ENCODE peak calls at places on chromosome 12, in four cellular contexts. B is HepG2, Y is sigmoid colon, R is HCT116. V is an unnamed sample.

GRCh38 chr12:30416631-30417030 is 279.0 kb downstream of the IPO8 start:
- DNase-seq in B (no peak), Y (no peak), R (no peak), V (no peak)

GRCh38 chr12:91633206-91633605 is 450.6 kb upstream of the DCN start:
- DNase-seq in B (no peak), Y (no peak), R (no peak), V (no peak)

GRCh38 chr12:120241561-120242274 is 23.8 kb downstream of the PXN start:
- DNase-seq in B (no peak), Y (no peak), R (no peak), V (no peak)

GRCh38 chr12:112381898-112382796 is at the start of gene HECTD4:
- DNase-seq in B (peak; percentile 82), Y (peak; percentile 95), R (peak; percentile 42), V (no peak)

GRCh38 chr12:117141097-117141898 is 42.1 kb upstream of the TESC start:
- DNase-seq in B (no peak), Y (no peak), R (no peak), V (no peak)

GRCh38 chr12:21502164-21502496 is 541 bp downstream of the GOLT1B start:
- DNase-seq in B (peak; percentile 11), Y (peak; percentile 66), R (no peak), V (no peak)

GRCh38 chr12:94640134-94640928 is 10.0 kb downstream of the TMCC3 start:
- DNase-seq in B (no peak), Y (no peak), R (no peak), V (no peak)

GRCh38 chr12:59357811-59358210 is 238.0 kb upstream of the SLC16A7 start:
- DNase-seq in B (no peak), Y (no peak), R (no peak), V (no peak)

GRCh38 chr12:2242206-2242605 is 189.4 kb downstream of the CACNA1C start:
- DNase-seq in B (no peak), Y (no peak), R (no peak), V (no peak)

GRCh38 chr12:30110970-30111586 is 327.3 kb upstream of the TMTC1 start:
- DNase-seq in B (no peak), Y (no peak), R (no peak), V (no peak)

GRCh38 chr12:104480826-104481457 is 24.2 kb downstream of the CHST11 start:
- DNase-seq in B (no peak), Y (peak; percentile 78), R (peak; percentile 54), V (no peak)

GRCh38 chr12:110916295-110916875 is 4.0 kb downstream of the MYL2 start:
- DNase-seq in B (no peak), Y (no peak), R (no peak), V (peak; percentile 93)

GRCh38 chr12:52296572-52297215 is 5.4 kb upstream of the KRT81 start:
- DNase-seq in B (no peak), Y (peak; percentile 19), R (no peak), V (no peak)

GRCh38 chr12:124683725-124684124 is 116.3 kb upstream of the NCOR2 start:
- DNase-seq in B (no peak), Y (no peak), R (no peak), V (no peak)

GRCh38 chr12:124682425-124683329 is 115.3 kb upstream of the NCOR2 start:
- DNase-seq in B (no peak), Y (no peak), R (no peak), V (no peak)

GRCh38 chr12:124680863-124681778 is 113.7 kb upstream of the NCOR2 start:
- DNase-seq in B (peak; percentile 80), Y (no peak), R (peak; percentile 79), V (no peak)

GRCh38 chr12:124683330-124683662 is 115.9 kb upstream of the NCOR2 start:
- DNase-seq in B (peak; percentile 57), Y (no peak), R (no peak), V (no peak)

DNA sequence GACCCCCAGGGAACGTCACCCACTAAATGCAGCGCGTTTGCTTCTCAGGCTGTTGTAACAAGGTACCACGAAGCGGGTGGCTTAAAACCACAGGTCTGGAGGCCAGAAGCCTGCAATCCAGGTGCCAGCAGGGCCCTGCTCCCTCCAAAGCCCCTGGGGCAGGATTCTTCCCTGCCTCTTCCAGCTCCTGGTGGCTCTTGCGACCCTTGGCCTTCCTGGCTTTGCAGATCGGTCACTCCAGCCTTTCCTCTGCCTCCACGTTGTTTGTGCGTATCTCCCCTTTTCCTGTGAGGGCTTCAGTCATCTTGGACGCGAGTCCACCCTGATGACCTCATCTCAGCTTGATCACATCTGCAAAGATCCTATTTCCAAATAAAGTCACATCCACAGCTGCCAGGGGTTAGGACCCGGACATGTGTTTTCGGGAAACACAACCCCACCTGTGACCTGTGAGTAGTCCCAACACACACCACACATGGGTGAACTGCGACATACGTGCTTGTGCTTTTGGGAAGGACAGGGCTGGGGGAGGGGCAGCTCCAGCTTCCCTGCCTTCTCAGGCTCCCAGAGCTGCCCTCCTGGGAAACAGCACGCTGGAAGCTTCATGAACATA is 114.5 kb upstream of the NCOR2 start:
- DNase-seq in B (peak; percentile 41), Y (peak; percentile 86), R (no peak), V (no peak)
- H3K27ac ChIP-seq in B (no peak overlapping the region), Y (peak overlapping the region; percentile 90), R (peak overlapping the region; percentile 20), V (no peak overlapping the region)

GRCh38 chr12:96487214-96487613 is 2.2 kb upstream of the CFAP54 start:
- DNase-seq in B (no peak), Y (no peak), R (no peak), V (no peak)

GRCh38 chr12:96487634-96488033 is 1.7 kb upstream of the CFAP54 start:
- DNase-seq in B (no peak), Y (no peak), R (no peak), V (no peak)

GRCh38 chr12:96493101-96493500 is 3.7 kb downstream of the CFAP54 start:
- DNase-seq in B (no peak), Y (no peak), R (no peak), V (no peak)

GRCh38 chr12:96486751-96487150 is 2.6 kb upstream of the CFAP54 start:
- DNase-seq in B (no peak), Y (no peak), R (no peak), V (no peak)

DNA sequence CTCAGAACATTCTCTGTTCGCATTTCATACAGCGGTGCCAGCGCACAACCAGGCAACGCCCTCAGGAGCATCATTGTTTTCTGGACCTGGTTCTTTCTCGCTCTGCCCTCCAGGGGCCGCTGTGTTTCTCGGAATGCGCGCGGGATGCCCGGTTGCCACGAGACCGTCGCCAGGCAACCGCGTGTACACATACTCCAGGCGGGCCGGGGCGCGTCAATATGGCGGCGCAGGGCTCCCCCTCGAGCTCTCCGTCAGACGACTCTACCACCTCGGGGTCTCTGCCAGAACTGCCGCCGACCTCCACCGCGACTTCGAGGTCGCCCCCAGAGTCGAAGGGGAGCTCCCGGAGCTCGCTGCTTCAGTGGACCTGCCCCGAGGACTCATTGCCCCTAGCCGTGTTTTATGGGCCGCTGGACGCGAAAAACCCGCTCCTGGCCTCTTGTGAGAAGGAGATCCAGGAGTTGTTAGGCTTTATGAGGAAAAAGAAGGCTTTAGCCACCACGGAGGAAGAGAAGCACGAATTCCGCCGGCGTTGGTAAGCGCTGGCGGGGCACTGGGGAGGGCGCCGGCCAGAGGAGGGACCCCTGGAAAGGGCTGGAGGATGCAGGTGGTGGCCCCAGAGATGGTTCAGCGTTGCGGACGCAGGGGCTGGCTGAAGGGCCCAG is at the start of gene CFAP54:
- DNase-seq in B (peak; percentile 83), Y (peak; percentile 97), R (peak; percentile 75), V (no peak)
- TF ChIP-seq POLR2AphosphoS5 in B (no peak), Y (peak; percentile 53), R (no peak), V (no peak)

DNA sequence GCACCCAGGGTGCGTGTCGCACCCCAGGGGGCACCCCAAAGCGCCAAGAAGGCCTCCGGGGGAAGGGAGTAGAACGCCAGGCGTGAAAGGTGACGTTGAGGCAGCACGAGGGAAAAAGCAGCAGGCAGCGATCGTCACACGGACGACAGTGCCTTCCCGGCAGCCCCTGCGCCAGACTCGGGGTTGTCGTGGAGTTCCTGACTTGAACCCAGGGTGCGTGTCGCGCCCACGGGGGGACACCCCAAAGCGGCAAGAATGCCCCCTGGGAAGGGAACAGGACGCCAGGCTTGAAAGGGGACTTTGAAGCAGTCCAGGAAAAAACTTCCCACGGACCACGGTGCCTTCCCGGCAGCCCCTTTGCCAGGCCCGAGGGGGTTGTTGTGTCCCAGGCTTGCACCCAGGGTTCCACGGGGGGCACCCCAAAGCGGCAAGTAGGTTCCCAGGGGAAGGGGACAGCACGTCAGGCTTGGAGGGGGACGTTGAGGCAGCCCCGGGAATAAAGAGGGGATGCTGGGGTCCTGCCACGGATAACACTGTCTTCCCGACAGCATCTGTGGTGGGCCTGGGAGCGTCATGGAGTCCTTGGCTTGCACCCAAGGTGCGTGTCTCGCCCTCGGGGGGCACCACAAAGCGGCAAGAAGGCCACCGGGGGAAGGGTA is 159.2 kb upstream of the ALG10B start:
- DNase-seq in B (no peak), Y (no peak), R (no peak), V (no peak)
- H3K9me3 ChIP-seq in B (no peaks in the 10 kb centered on the region), Y (no peaks in the 10 kb centered on the region), R (no peaks in the 10 kb centered on the region), V (no peaks in the 10 kb centered on the region)

GRCh38 chr12:49264873-49265792 is at the start of gene TUBA1C:
- DNase-seq in B (peak; percentile 88), Y (peak; percentile 96), R (peak; percentile 94), V (peak; percentile 58)
- H3K27ac ChIP-seq in B (peak within 1 kb of the TSS; percentile 95), Y (peak within 1 kb of the TSS; percentile 90), R (peak within 1 kb of the TSS; percentile 99), V (peak within 1 kb of the TSS; percentile 84)

DNA sequence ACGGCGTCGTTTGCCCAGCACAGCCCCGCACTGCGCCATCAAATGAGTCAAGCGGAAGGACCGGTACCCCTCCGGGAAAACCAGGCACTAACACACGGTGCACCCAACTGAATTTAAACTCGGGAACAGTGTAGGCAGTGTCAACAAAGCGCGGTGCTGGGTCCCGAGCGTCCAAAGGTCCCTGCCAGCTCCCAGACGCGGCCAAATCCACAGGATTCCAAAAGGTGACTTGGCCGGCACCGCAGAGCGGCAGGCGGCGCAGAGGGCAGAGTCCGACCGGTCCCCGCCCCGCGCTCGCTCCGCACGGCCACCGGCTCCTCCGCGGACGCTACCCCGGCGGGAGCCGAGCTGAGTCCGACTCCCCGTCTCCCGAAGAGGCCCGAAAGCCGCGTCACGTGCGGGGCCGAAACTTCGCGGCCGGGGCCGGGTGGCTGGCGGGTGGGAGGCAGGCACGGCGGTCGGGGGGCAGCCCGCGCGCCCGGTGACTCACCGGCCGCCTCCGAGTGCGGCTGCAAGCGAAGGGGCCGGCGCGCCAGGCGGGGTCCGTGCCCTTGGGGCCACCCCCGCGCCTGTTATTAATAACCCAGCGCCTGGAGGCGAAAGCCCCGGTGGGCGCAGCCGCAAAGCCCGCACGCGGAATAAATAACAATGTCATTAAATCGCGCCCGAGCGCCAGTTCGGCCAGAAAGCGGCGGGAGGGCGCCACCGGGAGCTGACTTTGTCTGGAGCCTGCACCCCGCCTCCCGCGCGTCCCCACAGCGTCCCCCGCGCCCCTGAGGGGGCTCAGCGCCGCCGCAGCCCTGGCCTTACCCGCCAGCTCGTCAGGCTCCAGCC is 823 bp downstream of the DENND5B start:
- DNase-seq in B (peak; percentile 89), Y (peak; percentile 84), R (peak; percentile 36), V (no peak)
- TF ChIP-seq POLR2AphosphoS5 in B (peak; percentile 64), Y (peak; percentile 63), R (peak; percentile 45), V (no peak)

DNA sequence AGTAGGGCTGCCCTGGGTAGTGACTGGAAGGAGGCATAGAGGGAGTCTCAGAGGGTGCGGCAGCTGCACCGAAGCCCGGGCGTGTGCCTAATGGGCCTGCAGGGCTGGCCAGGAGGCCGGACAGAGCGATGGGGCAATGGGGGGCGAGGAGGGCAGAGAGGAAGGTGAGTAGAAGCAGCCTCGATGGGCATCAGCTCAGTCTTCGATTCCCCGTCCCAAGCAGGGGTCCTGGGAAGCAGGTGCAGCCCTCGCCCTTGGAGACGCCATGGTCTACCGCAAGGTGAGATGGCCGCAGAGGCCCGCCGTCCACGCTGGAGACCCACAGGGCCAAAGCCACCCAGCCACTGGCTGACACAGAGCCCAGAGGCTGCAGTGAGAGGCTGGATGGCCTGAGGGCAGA is 70.8 kb downstream of the GALNT9 start:
- DNase-seq in B (no peak), Y (no peak), R (no peak), V (no peak)
- H3K9me3 ChIP-seq in B (no peaks in the 10 kb centered on the region), Y (no peaks in the 10 kb centered on the region), R (no peaks in the 10 kb centered on the region), V (no peaks in the 10 kb centered on the region)

GRCh38 chr12:60529261-60529660 is 933.4 kb downstream of the SLC16A7 start:
- DNase-seq in B (no peak), Y (no peak), R (no peak), V (no peak)
- H3K27ac ChIP-seq in B (no peak overlapping the region), Y (no peak overlapping the region), R (no peak overlapping the region), V (no peak overlapping the region)

GRCh38 chr12:124814741-124815613 is 48.7 kb downstream of the SCARB1 start:
- DNase-seq in B (no peak), Y (no peak), R (no peak), V (no peak)
- TF ChIP-seq POLR2AphosphoS5 in B (no peak), Y (no peak), R (no peak), V (no peak)

V was measured in SK-N-MC.